ENCODE peak calls at places on chromosomes 6 and 20, in eight cellular contexts. M is iPS-NIHi11; S is NCI-H226; B is GM23248; J is H54; C is left lung; R is naive thymus-derived CD8-positive, alpha-beta T cell; I is D721Med. D is an unnamed sample.

GRCh38 chr6:118569498-118569897 is 21.4 kb downstream of the PLN start:
- DNase-seq in M (no peak), S (no peak), B (no peak), J (no peak), C (no peak), R (no peak), I (no peak), D (no peak)

GRCh38 chr6:129623008-129623732 is 86.8 kb downstream of the ARHGAP18 start:
- DNase-seq in M (no peak), S (no peak), B (no peak), J (no peak), C (no peak), R (no peak), I (no peak), D (no peak)

GRCh38 chr6:24960991-24961475 is 25.3 kb upstream of the RIPOR2 start:
- DNase-seq in M (no peak), S (no peak), B (no peak), J (no peak), C (no peak), R (peak; percentile 70), I (no peak), D (no peak)

GRCh38 chr6:25232478-25232877 is 46.7 kb upstream of the CARMIL1 start:
- DNase-seq in M (no peak), S (no peak), B (peak; percentile 77), J (no peak), C (no peak), R (no peak), I (no peak), D (peak; percentile 80)

GRCh38 chr6:107564223-107564855 is 74.4 kb downstream of the SOBP start:
- DNase-seq in M (no peak), S (no peak), B (no peak), J (no peak), C (no peak), R (no peak), I (no peak), D (no peak)

GRCh38 chr6:90273863-90274262 is 22.8 kb downstream of the BACH2 start:
- DNase-seq in M (no peak), S (no peak), B (no peak), J (no peak), C (no peak), R (no peak), I (no peak), D (no peak)

GRCh38 chr6:97969065-97969464 is 686.0 kb upstream of the MMS22L start:
- DNase-seq in M (peak; percentile 13), S (no peak), B (no peak), J (no peak), C (no peak), R (no peak), I (no peak), D (no peak)

GRCh38 chr6:30826961-30827342 is 57.4 kb upstream of the DDR1 start:
- DNase-seq in M (no peak), S (no peak), B (peak; percentile 26), J (no peak), C (no peak), R (no peak), I (no peak), D (no peak)

GRCh38 chr6:126015869-126016268 is 29.5 kb downstream of the TRMT11 start:
- DNase-seq in M (no peak), S (no peak), B (peak; percentile 60), J (no peak), C (no peak), R (no peak), I (no peak), D (no peak)

GRCh38 chr6:91082311-91082803 is 495.5 kb upstream of the MAP3K7 start:
- DNase-seq in M (no peak), S (peak; percentile 88), B (no peak), J (no peak), C (no peak), R (no peak), I (no peak), D (no peak)

GRCh38 chr6:167917755-167918154 is 79.7 kb upstream of the KIF25 start:
- DNase-seq in M (no peak), S (no peak), B (no peak), J (no peak), C (no peak), R (no peak), I (no peak), D (no peak)

GRCh38 chr20:51400051-51400926 is 142.2 kb downstream of the NFATC2 start:
- DNase-seq in M (no peak), S (no peak), B (no peak), J (no peak), C (no peak), R (peak; percentile 57), I (no peak), D (no peak)

GRCh38 chr20:56222945-56223344 is 25.6 kb upstream of the MC3R start:
- DNase-seq in M (no peak), S (no peak), B (peak; percentile 7), J (no peak), C (no peak), R (no peak), I (no peak), D (no peak)